ENCODE peak calls at places on chromosomes 11 and 22, in eight cellular contexts. One of them, this sample, is unnamed.

GRCh38 chr22:19266547-19267086 is 24.9 kb downstream of the CLTCL1 start:
- DNase-seq in posterior cingulate gyrus: no peak
- DNase-seq in Panc1: no peak
- DNase-seq in H54: no peak
- DNase-seq in fibroblast of lung: no peak
- DNase-seq in GM23338: no peak
- DNase-seq in fibroblast of pulmonary artery: no peak
- DNase-seq in heart right ventricle: no peak
- DNase-seq in this sample: no peak

GRCh38 chr22:18066181-18066859 is 11.5 kb upstream of the PEX26 start:
- DNase-seq in heart right ventricle: no peak
- DNase-seq in posterior cingulate gyrus: no peak
- DNase-seq in H54: no peak
- DNase-seq in GM23338: no peak
- DNase-seq in fibroblast of lung: no peak
- DNase-seq in Panc1: no peak
- DNase-seq in fibroblast of pulmonary artery: no peak
- DNase-seq in this sample: no peak

GRCh38 chr11:108269583-108269982 is 46.7 kb downstream of the ATM start:
- DNase-seq in posterior cingulate gyrus: no peak
- DNase-seq in GM23338: no peak
- DNase-seq in fibroblast of lung: no peak
- DNase-seq in Panc1: no peak
- DNase-seq in H54: no peak
- DNase-seq in fibroblast of pulmonary artery: no peak
- DNase-seq in heart right ventricle: no peak
- DNase-seq in this sample: no peak

GRCh38 chr11:106304274-106304673 is 226.8 kb downstream of the AASDHPPT start:
- DNase-seq in fibroblast of pulmonary artery: peak
- DNase-seq in GM23338: no peak
- DNase-seq in heart right ventricle: no peak
- DNase-seq in Panc1: no peak
- DNase-seq in posterior cingulate gyrus: no peak
- DNase-seq in fibroblast of lung: peak
- DNase-seq in H54: no peak
- DNase-seq in this sample: peak

GRCh38 chr11:37533830-37534229 is 935.8 kb upstream of the RAG2 start:
- DNase-seq in fibroblast of pulmonary artery: no peak
- DNase-seq in Panc1: no peak
- DNase-seq in H54: no peak
- DNase-seq in posterior cingulate gyrus: no peak
- DNase-seq in GM23338: no peak
- DNase-seq in fibroblast of lung: no peak
- DNase-seq in heart right ventricle: no peak
- DNase-seq in this sample: no peak

GRCh38 chr11:77126861-77127673 is 979 bp upstream of the MYO7A start:
- DNase-seq in fibroblast of lung: no peak
- DNase-seq in heart right ventricle: peak
- DNase-seq in fibroblast of pulmonary artery: peak
- DNase-seq in GM23338: peak
- DNase-seq in H54: peak
- DNase-seq in posterior cingulate gyrus: peak
- DNase-seq in Panc1: no peak
- DNase-seq in this sample: no peak

GRCh38 chr11:116035972-116036371 is 531.8 kb upstream of the CADM1 start:
- DNase-seq in fibroblast of lung: no peak
- DNase-seq in heart right ventricle: no peak
- DNase-seq in H54: no peak
- DNase-seq in fibroblast of pulmonary artery: no peak
- DNase-seq in GM23338: peak
- DNase-seq in posterior cingulate gyrus: no peak
- DNase-seq in Panc1: no peak
- DNase-seq in this sample: no peak

GRCh38 chr22:47393191-47393590 is 630.7 kb downstream of the TBC1D22A start:
- DNase-seq in Panc1: no peak
- DNase-seq in GM23338: no peak
- DNase-seq in H54: no peak
- DNase-seq in fibroblast of lung: no peak
- DNase-seq in heart right ventricle: no peak
- DNase-seq in posterior cingulate gyrus: no peak
- DNase-seq in fibroblast of pulmonary artery: no peak
- DNase-seq in this sample: no peak

GRCh38 chr11:36365937-36366336 is 69.8 kb downstream of the PRR5L start:
- DNase-seq in fibroblast of pulmonary artery: peak
- DNase-seq in fibroblast of lung: no peak
- DNase-seq in posterior cingulate gyrus: no peak
- DNase-seq in heart right ventricle: no peak
- DNase-seq in Panc1: no peak
- DNase-seq in H54: no peak
- DNase-seq in GM23338: no peak
- DNase-seq in this sample: no peak

GRCh38 chr11:20351151-20351550 is 12.4 kb upstream of the HTATIP2 start:
- DNase-seq in Panc1: no peak
- DNase-seq in heart right ventricle: no peak
- DNase-seq in fibroblast of pulmonary artery: no peak
- DNase-seq in fibroblast of lung: no peak
- DNase-seq in H54: no peak
- DNase-seq in posterior cingulate gyrus: no peak
- DNase-seq in GM23338: no peak
- DNase-seq in this sample: no peak

GRCh38 chr22:24200616-24201212 is 19.4 kb downstream of the SUSD2 start:
- DNase-seq in fibroblast of pulmonary artery: peak
- DNase-seq in GM23338: no peak
- DNase-seq in posterior cingulate gyrus: no peak
- DNase-seq in fibroblast of lung: peak
- DNase-seq in heart right ventricle: no peak
- DNase-seq in H54: no peak
- DNase-seq in Panc1: no peak
- DNase-seq in this sample: peak

GRCh38 chr11:111435046-111435698 is 56.1 kb upstream of the POU2AF1 start:
- DNase-seq in heart right ventricle: no peak
- DNase-seq in posterior cingulate gyrus: no peak
- DNase-seq in H54: no peak
- DNase-seq in fibroblast of pulmonary artery: no peak
- DNase-seq in GM23338: no peak
- DNase-seq in fibroblast of lung: no peak
- DNase-seq in Panc1: no peak
- DNase-seq in this sample: no peak

GRCh38 chr11:115817844-115818565 is 313.8 kb upstream of the CADM1 start:
- DNase-seq in Panc1: no peak
- DNase-seq in H54: no peak
- DNase-seq in GM23338: peak
- DNase-seq in heart right ventricle: no peak
- DNase-seq in posterior cingulate gyrus: no peak
- DNase-seq in fibroblast of lung: no peak
- DNase-seq in fibroblast of pulmonary artery: no peak
- DNase-seq in this sample: no peak

GRCh38 chr11:65425105-65425970 is 2.7 kb downstream of the NEAT1 start:
- DNase-seq in posterior cingulate gyrus: no peak
- DNase-seq in H54: no peak
- DNase-seq in Panc1: no peak
- DNase-seq in fibroblast of pulmonary artery: peak
- DNase-seq in heart right ventricle: peak
- DNase-seq in fibroblast of lung: peak
- DNase-seq in GM23338: peak
- DNase-seq in this sample: peak

GRCh38 chr11:122367809-122368231 is 251.8 kb upstream of the BLID start:
- DNase-seq in fibroblast of pulmonary artery: peak
- DNase-seq in H54: no peak
- DNase-seq in fibroblast of lung: peak
- DNase-seq in heart right ventricle: peak
- DNase-seq in Panc1: no peak
- DNase-seq in posterior cingulate gyrus: no peak
- DNase-seq in GM23338: no peak
- DNase-seq in this sample: peak

GRCh38 chr11:7486731-7487130 is 1.4 kb downstream of the OLFML1 start:
- DNase-seq in posterior cingulate gyrus: no peak
- DNase-seq in heart right ventricle: peak
- DNase-seq in GM23338: no peak
- DNase-seq in fibroblast of lung: no peak
- DNase-seq in fibroblast of pulmonary artery: no peak
- DNase-seq in Panc1: no peak
- DNase-seq in H54: no peak
- DNase-seq in this sample: no peak

GRCh38 chr11:64437426-64437825 is 78.5 kb downstream of the RPS6KA4 start:
- DNase-seq in posterior cingulate gyrus: no peak
- DNase-seq in Panc1: no peak
- DNase-seq in heart right ventricle: no peak
- DNase-seq in fibroblast of lung: no peak
- DNase-seq in GM23338: no peak
- DNase-seq in fibroblast of pulmonary artery: no peak
- DNase-seq in H54: no peak
- DNase-seq in this sample: no peak

GRCh38 chr11:64694821-64695365 is 28.1 kb downstream of the NRXN2 start:
- DNase-seq in fibroblast of pulmonary artery: no peak
- DNase-seq in Panc1: no peak
- DNase-seq in fibroblast of lung: no peak
- DNase-seq in GM23338: peak
- DNase-seq in H54: no peak
- DNase-seq in posterior cingulate gyrus: peak
- DNase-seq in heart right ventricle: no peak
- DNase-seq in this sample: no peak

GRCh38 chr11:117868815-117869642 is 7.4 kb downstream of the FXYD6 start:
- DNase-seq in fibroblast of pulmonary artery: no peak
- DNase-seq in fibroblast of lung: no peak
- DNase-seq in H54: no peak
- DNase-seq in heart right ventricle: no peak
- DNase-seq in Panc1: no peak
- DNase-seq in GM23338: peak
- DNase-seq in posterior cingulate gyrus: no peak
- DNase-seq in this sample: no peak

GRCh38 chr22:35985361-35985760 is 43.3 kb downstream of the RBFOX2 start:
- DNase-seq in GM23338: no peak
- DNase-seq in Panc1: no peak
- DNase-seq in heart right ventricle: no peak
- DNase-seq in fibroblast of pulmonary artery: no peak
- DNase-seq in posterior cingulate gyrus: no peak
- DNase-seq in H54: no peak
- DNase-seq in fibroblast of lung: no peak
- DNase-seq in this sample: no peak

GRCh38 chr11:116867619-116868018 is 30.2 kb upstream of the APOA1 start:
- DNase-seq in GM23338: no peak
- DNase-seq in fibroblast of pulmonary artery: no peak
- DNase-seq in H54: no peak
- DNase-seq in posterior cingulate gyrus: no peak
- DNase-seq in heart right ventricle: no peak
- DNase-seq in Panc1: no peak
- DNase-seq in fibroblast of lung: no peak
- DNase-seq in this sample: no peak

This sample was measured in HFFc6.